ENCODE peak calls at places on chromosomes 13 and 19, in seven cellular contexts. Q is stimulated activated CD8-positive, alpha-beta memory T cell treated with anti-CD3 and anti-CD28 coated beads, Interleukin-15, amount 100 ng/mL, for 4 hours; L is A549; Y is astrocyte of the spinal cord; D is H1; W is AG09319; A is mucosa of gallbladder. P is an unnamed sample.

GRCh38 chr13:75745387-75745786 is 109.3 kb downstream of the LMO7 start:
- DNase-seq in Q (no peak), L (no peak), Y (no peak), D (no peak), W (no peak), A (no peak), P (no peak)

GRCh38 chr19:33484226-33484774 is 37.3 kb downstream of the PEPD start:
- DNase-seq in Q (no peak), L (no peak), Y (no peak), D (no peak), W (no peak), A (no peak), P (no peak)

GRCh38 chr13:113114511-113115362 is 7.9 kb upstream of the F10 start:
- DNase-seq in Q (no peak), L (no peak), Y (no peak), D (no peak), W (no peak), A (no peak), P (no peak)

GRCh38 chr19:4473708-4474503 is 1.8 kb downstream of the HDGFL2 start:
- DNase-seq in Q (no peak), L (no peak), Y (no peak), D (no peak), W (no peak), A (no peak), P (peak)

GRCh38 chr13:114151565-114152284 is 19.3 kb upstream of the RASA3 start:
- DNase-seq in Q (no peak), L (no peak), Y (no peak), D (no peak), W (no peak), A (no peak), P (no peak)

GRCh38 chr13:60463787-60464186 is 66.8 kb downstream of the TDRD3 start:
- DNase-seq in Q (no peak), L (no peak), Y (no peak), D (no peak), W (no peak), A (no peak), P (no peak)

GRCh38 chr13:111359237-111359915 is 38.9 kb downstream of the TEX29 start:
- DNase-seq in Q (no peak), L (no peak), Y (no peak), D (no peak), W (no peak), A (no peak), P (no peak)

GRCh38 chr19:28456708-28457320 is 756.1 kb downstream of the UQCRFS1 start:
- DNase-seq in Q (no peak), L (no peak), Y (no peak), D (no peak), W (no peak), A (no peak), P (no peak)

GRCh38 chr13:74796126-74796643 is 662.0 kb upstream of the KLF12 start:
- DNase-seq in Q (no peak), L (no peak), Y (no peak), D (no peak), W (no peak), A (no peak), P (no peak)

GRCh38 chr19:43784251-43784980 is 3.6 kb upstream of the KCNN4 start:
- DNase-seq in Q (no peak), L (peak), Y (peak), D (no peak), W (peak), A (no peak), P (no peak)

GRCh38 chr19:46975918-46976782 is 43.5 kb upstream of the NPAS1 start:
- DNase-seq in Q (no peak), L (no peak), Y (peak), D (peak), W (peak), A (peak), P (peak)

GRCh38 chr19:43759515-43759914 is 4.8 kb upstream of the SMG9 start:
- DNase-seq in Q (no peak), L (peak), Y (peak), D (no peak), W (no peak), A (no peak), P (no peak)

GRCh38 chr13:40220299-40220935 is 446.0 kb downstream of the FOXO1 start:
- DNase-seq in Q (no peak), L (no peak), Y (peak), D (no peak), W (no peak), A (no peak), P (no peak)

GRCh38 chr19:18306903-18307681 is 15.8 kb downstream of the LSM4 start:
- DNase-seq in Q (no peak), L (no peak), Y (peak), D (no peak), W (no peak), A (no peak), P (peak)

GRCh38 chr13:30360586-30360985 is 53.2 kb upstream of the KATNAL1 start:
- DNase-seq in Q (no peak), L (no peak), Y (no peak), D (no peak), W (no peak), A (no peak), P (no peak)

GRCh38 chr19:4278926-4279529 is at the start of gene SHD:
- DNase-seq in Q (no peak), L (no peak), Y (no peak), D (no peak), W (no peak), A (no peak), P (no peak)

GRCh38 chr19:2646866-2647535 is 55.5 kb downstream of the GNG7 start:
- DNase-seq in Q (no peak), L (no peak), Y (no peak), D (no peak), W (no peak), A (no peak), P (no peak)

P was measured in thyroid gland.